ENCODE peak calls at places on chromosome 21, in four cellular contexts. P is mammary epithelial cell, W is NB4, G is H9. M is an unnamed sample.
A peak's percentile ranks its signal among the peaks of the same experiment; 100 is the strongest.

GRCh38 chr21:42315296-42315891 is at the start of gene TFF3:
- DNase-seq in P (no peak), W (no peak), G (no peak), M (no peak)

GRCh38 chr21:43712268-43712942 is 6.5 kb upstream of the PDXK start:
- DNase-seq in P (peak; percentile 66), W (no peak), G (peak; percentile 32), M (no peak)

GRCh38 chr21:46237474-46237873 is 8.9 kb upstream of the LSS start:
- DNase-seq in P (no peak), W (no peak), G (no peak), M (no peak)

GRCh38 chr21:21064353-21064752 is 66.1 kb downstream of the NCAM2 start:
- DNase-seq in P (no peak), W (no peak), G (no peak), M (no peak)

GRCh38 chr21:15682182-15682895 is 47.4 kb upstream of the USP25 start:
- DNase-seq in P (peak; percentile 49), W (peak; percentile 90), G (no peak), M (no peak)

GRCh38 chr21:43364851-43365424 is 62.0 kb downstream of the SIK1 start:
- DNase-seq in P (no peak), W (no peak), G (no peak), M (no peak)

GRCh38 chr21:46017148-46017547 is 35.6 kb downstream of the COL6A1 start:
- DNase-seq in P (no peak), W (no peak), G (no peak), M (no peak)

GRCh38 chr21:33434770-33435360 is 31.7 kb downstream of the IFNGR2 start:
- DNase-seq in P (peak; percentile 97), W (peak; percentile 63), G (no peak), M (no peak)

GRCh38 chr21:33543505-33544129 is 779 bp downstream of the SON start:
- DNase-seq in P (no peak), W (peak; percentile 82), G (peak; percentile 66), M (peak; percentile 80)

GRCh38 chr21:43767980-43768867 is 7.9 kb downstream of the CSTB start:
- DNase-seq in P (peak; percentile 87), W (peak; percentile 57), G (peak; percentile 53), M (no peak)

GRCh38 chr21:31580866-31581276 is 78.6 kb upstream of the SOD1 start:
- DNase-seq in P (peak; percentile 37), W (peak; percentile 62), G (peak; percentile 74), M (peak; percentile 86)

GRCh38 chr21:43191971-43192370 is 23.2 kb downstream of the CRYAA start:
- DNase-seq in P (no peak), W (no peak), G (no peak), M (no peak)

GRCh38 chr21:25080706-25081495 is 526.4 kb downstream of the MRPL39 start:
- DNase-seq in P (no peak), W (peak; percentile 4), G (no peak), M (no peak)

GRCh38 chr21:42559326-42559725 is 45.7 kb downstream of the SLC37A1 start:
- DNase-seq in P (no peak), W (no peak), G (no peak), M (no peak)

GRCh38 chr21:41280115-41280919 is 36.3 kb upstream of the FAM3B start:
- DNase-seq in P (no peak), W (no peak), G (no peak), M (no peak)

GRCh38 chr21:33308586-33309490 is 15.9 kb upstream of the IFNAR1 start:
- DNase-seq in P (no peak), W (peak; percentile 65), G (no peak), M (no peak)

GRCh38 chr21:42155045-42155855 is 63.7 kb upstream of the ABCG1 start:
- DNase-seq in P (no peak), W (no peak), G (peak; percentile 20), M (no peak)

GRCh38 chr21:39736716-39737115 is 8.3 kb upstream of the IGSF5 start:
- DNase-seq in P (no peak), W (no peak), G (no peak), M (no peak)

GRCh38 chr21:31282095-31282709 is 61.9 kb downstream of the TIAM1 start:
- DNase-seq in P (peak; percentile 34), W (no peak), G (no peak), M (no peak)

GRCh38 chr21:19621837-19622496 is 1218.4 kb upstream of the TMPRSS15 start:
- DNase-seq in P (no peak), W (no peak), G (no peak), M (no peak)

GRCh38 chr21:27825035-27825434 is 858.1 kb upstream of the ADAMTS5 start:
- DNase-seq in P (no peak), W (no peak), G (peak; percentile 40), M (no peak)

GRCh38 chr21:26884436-26884835 is 39.2 kb upstream of the ADAMTS1 start:
- DNase-seq in P (no peak), W (no peak), G (no peak), M (no peak)

GRCh38 chr21:42062543-42063022 is 8.5 kb upstream of the UMODL1 start:
- DNase-seq in P (no peak), W (peak; percentile 93), G (no peak), M (no peak)

GRCh38 chr21:35084869-35085268 is 35.8 kb upstream of the RUNX1 start:
- DNase-seq in P (peak; percentile 76), W (no peak), G (no peak), M (no peak)

GRCh38 chr21:27649323-27649722 is 682.4 kb upstream of the ADAMTS5 start:
- DNase-seq in P (peak; percentile 88), W (no peak), G (no peak), M (no peak)

GRCh38 chr21:26124421-26124833 is 46.1 kb downstream of the APP start:
- DNase-seq in P (peak; percentile 44), W (no peak), G (no peak), M (no peak)

GRCh38 chr21:17231124-17231523 is 281.7 kb upstream of the CXADR start:
- DNase-seq in P (no peak), W (no peak), G (no peak), M (no peak)
- TF ChIP-seq CTCF in P (no peak), W (no peak), G (no peak), M (no peak)

GRCh38 chr21:44972821-44973220 is 33.0 kb downstream of the SLX9 start:
- DNase-seq in P (no peak), W (peak; percentile 48), G (no peak), M (no peak)

GRCh38 chr21:44969965-44970755 is 30.3 kb downstream of the SLX9 start:
- DNase-seq in P (no peak), W (peak; percentile 71), G (no peak), M (no peak)

GRCh38 chr21:44972301-44972814 is 32.5 kb downstream of the SLX9 start:
- DNase-seq in P (no peak), W (no peak), G (no peak), M (no peak)

GRCh38 chr21:44971672-44971995 is 31.8 kb downstream of the SLX9 start:
- DNase-seq in P (no peak), W (no peak), G (no peak), M (no peak)

GRCh38 chr21:44970766-44971671 is 31.2 kb downstream of the SLX9 start:
- DNase-seq in P (no peak), W (no peak), G (no peak), M (no peak)
- TF ChIP-seq CTCF in P (no peak), W (no peak), G (no peak), M (no peak)

DNA sequence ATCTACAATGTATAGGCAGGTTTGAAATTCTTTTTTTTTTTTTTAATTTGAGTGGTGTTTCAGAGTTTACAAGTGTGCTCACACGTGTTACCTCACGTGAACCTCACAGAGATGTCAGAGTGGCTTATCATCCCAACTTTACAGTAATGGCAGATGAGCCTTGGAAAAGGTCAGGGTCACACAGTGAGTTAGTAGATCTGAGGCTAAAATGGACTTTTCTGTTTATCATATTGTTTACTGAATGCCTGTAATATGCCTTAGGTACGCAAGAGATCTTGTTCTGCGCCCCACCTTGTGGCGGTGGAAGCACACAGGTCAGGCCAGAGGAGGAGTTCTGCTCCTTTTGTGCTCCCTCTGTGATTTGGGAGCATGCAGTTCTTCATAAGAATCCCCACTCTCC is 80.0 kb downstream of the DYRK1A start:
- DNase-seq in P (no peak), W (no peak), G (no peak), M (no peak)
- TF ChIP-seq CTCF in P (peak; percentile 12), W (no peak), G (peak; percentile 54), M (no peak)

DNA sequence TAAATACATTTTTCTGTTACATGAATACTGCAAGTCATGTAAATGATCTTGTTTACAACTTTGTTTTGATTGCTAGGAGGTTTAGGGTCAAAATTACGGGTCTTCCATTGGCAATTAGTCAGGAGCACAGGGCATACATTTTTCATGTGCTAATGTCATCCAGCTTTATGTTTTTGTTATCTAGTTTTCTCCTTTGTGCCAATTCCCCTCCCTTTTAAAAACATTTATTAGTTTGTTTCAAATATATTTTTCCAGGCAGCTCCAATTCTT is 280.9 kb downstream of the GRIK1 start:
- DNase-seq in P (no peak), W (no peak), G (no peak), M (no peak)
- TF ChIP-seq CTCF in P (no peak), W (no peak), G (no peak), M (no peak)

DNA sequence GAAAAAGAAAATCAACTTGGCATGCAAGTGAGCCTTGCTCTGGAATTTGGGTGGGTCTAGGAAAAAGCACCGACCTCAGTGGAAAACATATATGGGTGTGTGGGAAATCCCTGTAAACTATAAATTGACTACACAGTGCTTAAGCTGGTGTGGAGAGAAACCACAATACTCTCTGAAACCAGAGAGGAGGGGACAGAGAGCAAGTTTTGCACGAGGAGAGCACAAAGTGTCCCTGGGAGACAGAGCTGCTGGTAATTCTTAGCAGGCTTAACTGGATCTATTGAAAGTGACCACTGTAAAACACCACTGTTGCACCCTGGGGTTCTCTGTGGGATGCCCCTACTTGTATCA is 12.8 kb downstream of the KCNJ15 start:
- DNase-seq in P (no peak), W (no peak), G (no peak), M (no peak)
- TF ChIP-seq CTCF in P (no peak), W (no peak), G (no peak), M (no peak)